ENCODE peak calls at places on chromosomes 4 and X, in six cellular contexts. T, U, S, G, F and L are unnamed samples.

GRCh38 chr4:81723927-81724587 is 252.3 kb upstream of the RASGEF1B start:
- DNase-seq in S (peak; percentile 14), T (no peak), U (no peak), G (peak; percentile 27), F (peak; percentile 24), L (no peak)

GRCh38 chrX:10783451-10783995 is 163.1 kb upstream of the MID1 start:
- DNase-seq in G (no peak), F (no peak), T (no peak), U (no peak), S (no peak), L (no peak)

GRCh38 chrX:134554291-134554690 is 94.3 kb downstream of the HPRT1 start:
- DNase-seq in T (no peak), U (no peak), G (no peak), F (no peak), S (no peak), L (no peak)

GRCh38 chrX:108437789-108438623 is at the start of gene COL4A6:
- DNase-seq in F (no peak), G (peak; percentile 59), U (no peak), S (peak; percentile 68), T (no peak), L (no peak)

GRCh38 chr4:185902654-185903053 is 90.7 kb upstream of the SORBS2 start:
- DNase-seq in S (peak; percentile 56), T (no peak), U (no peak), G (peak; percentile 5), F (no peak), L (no peak)

GRCh38 chr4:167282171-167282864 is 48.0 kb upstream of the SPOCK3 start:
- DNase-seq in U (no peak), T (no peak), S (peak; percentile 83), G (peak; percentile 13), F (no peak), L (no peak)

GRCh38 chr4:92501456-92501855 is 197.7 kb downstream of the GRID2 start:
- DNase-seq in G (peak; percentile 1), F (no peak), U (no peak), T (no peak), S (peak; percentile 43), L (no peak)

GRCh38 chr4:174307694-174308093 is 24.0 kb downstream of the CEP44 start:
- DNase-seq in U (no peak), G (no peak), T (no peak), S (no peak), F (no peak), L (no peak)

GRCh38 chr4:32841217-32841616 is 2121.0 kb downstream of the PCDH7 start:
- DNase-seq in S (no peak), F (no peak), U (no peak), T (no peak), G (no peak), L (no peak)

GRCh38 chrX:12721042-12721441 is 70.2 kb upstream of the PRPS2 start:
- DNase-seq in F (no peak), G (peak; percentile 8), T (no peak), S (peak; percentile 2), U (no peak), L (no peak)

GRCh38 chrX:108699368-108699767 is 37.0 kb downstream of the IRS4 start:
- DNase-seq in T (no peak), F (no peak), S (peak; percentile 44), U (peak; percentile 18), G (peak; percentile 19), L (no peak)

GRCh38 chr4:148369919-148370318 is 72.3 kb downstream of the NR3C2 start:
- DNase-seq in S (no peak), G (no peak), F (no peak), T (no peak), U (no peak), L (no peak)

GRCh38 chrX:154516655-154517100 is 646 bp upstream of the FAM3A start:
- DNase-seq in U (peak; percentile 56), G (no peak), S (no peak), F (no peak), T (peak; percentile 41), L (no peak)

GRCh38 chr4:53886090-53886489 is 178.3 kb downstream of the CHIC2 start:
- DNase-seq in F (no peak), G (peak; percentile 67), U (no peak), S (no peak), T (no peak), L (no peak)

GRCh38 chr4:148216866-148217814 is 225.1 kb downstream of the NR3C2 start:
- DNase-seq in G (no peak), S (no peak), F (no peak), T (no peak), U (peak; percentile 8), L (no peak)

GRCh38 chr4:100280807-100281206 is 90.5 kb upstream of the DDIT4L start:
- DNase-seq in G (no peak), T (no peak), S (no peak), F (no peak), U (no peak), L (no peak)

GRCh38 chrX:40012039-40012799 is 85.5 kb downstream of the BCOR start:
- DNase-seq in T (no peak), F (no peak), U (peak; percentile 42), G (no peak), S (peak; percentile 28), L (no peak)

GRCh38 chr4:74094227-74094626 is 4.8 kb downstream of the CXCL2 start:
- DNase-seq in T (no peak), G (no peak), S (no peak), F (no peak), U (no peak), L (no peak)

GRCh38 chr4:142414336-142414945 is 431.7 kb downstream of the INPP4B start:
- DNase-seq in U (peak; percentile 27), T (no peak), G (no peak), F (no peak), S (peak; percentile 51), L (no peak)

GRCh38 chr4:8819019-8819418 is 52.6 kb downstream of the HMX1 start:
- DNase-seq in G (no peak), F (no peak), T (no peak), S (no peak), U (no peak), L (no peak)

GRCh38 chr4:119139316-119139715 is 3.7 kb downstream of the MYOZ2 start:
- DNase-seq in F (no peak), U (no peak), T (no peak), S (peak; percentile 24), G (peak; percentile 20), L (no peak)

GRCh38 chrX:111164728-111165127 is 68.7 kb downstream of the PAK3 start:
- DNase-seq in G (no peak), T (no peak), U (peak; percentile 0), S (peak; percentile 17), F (no peak), L (no peak)

GRCh38 chr4:173642509-173642908 is 112.5 kb upstream of the HAND2 start:
- DNase-seq in G (no peak), T (no peak), F (no peak), S (no peak), U (no peak), L (no peak)

GRCh38 chr4:66489370-66489769 is 819.1 kb upstream of the EPHA5 start:
- DNase-seq in U (no peak), F (no peak), G (no peak), T (no peak), S (peak; percentile 32), L (no peak)

GRCh38 chr4:30757357-30757756 is 37.2 kb downstream of the PCDH7 start:
- DNase-seq in U (peak; percentile 23), F (no peak), T (no peak), S (peak; percentile 98), G (peak; percentile 95), L (peak; percentile 63)

GRCh38 chrX:104359124-104359523 is 104.4 kb upstream of the ESX1 start:
- DNase-seq in F (no peak), S (no peak), G (no peak), U (no peak), T (no peak), L (no peak)

GRCh38 chr4:71732706-71733105 is 51.2 kb downstream of the GC start:
- DNase-seq in G (peak; percentile 11), F (no peak), T (no peak), U (peak; percentile 36), S (peak; percentile 51), L (no peak)
- TF ChIP-seq CTCF in G (peak; percentile 34), F (peak; percentile 16), T (no peak), U (peak; percentile 49), S (peak; percentile 49), L (peak; percentile 46)

GRCh38 chr4:153204247-153205027 is at the start of gene TRIM2:
- DNase-seq in U (peak; percentile 16), G (no peak), F (peak; percentile 62), T (peak; percentile 79), S (peak; percentile 55), L (no peak)
- H3K4me3 ChIP-seq in U (peak within 1 kb of the TSS; percentile 13), G (no peak within 1 kb of the TSS), F (peak within 1 kb of the TSS; percentile 39), T (peak within 1 kb of the TSS; percentile 17), S (no peak within 1 kb of the TSS), L (no peak within 1 kb of the TSS)

GRCh38 chr4:18042754-18043153 is 21.2 kb upstream of the LCORL start:
- DNase-seq in S (no peak), T (no peak), G (no peak), F (no peak), U (no peak), L (no peak)
- TF ChIP-seq CTCF in S (peak; percentile 45), T (no peak), G (peak; percentile 31), F (no peak), U (peak; percentile 28), L (no peak)

DNA sequence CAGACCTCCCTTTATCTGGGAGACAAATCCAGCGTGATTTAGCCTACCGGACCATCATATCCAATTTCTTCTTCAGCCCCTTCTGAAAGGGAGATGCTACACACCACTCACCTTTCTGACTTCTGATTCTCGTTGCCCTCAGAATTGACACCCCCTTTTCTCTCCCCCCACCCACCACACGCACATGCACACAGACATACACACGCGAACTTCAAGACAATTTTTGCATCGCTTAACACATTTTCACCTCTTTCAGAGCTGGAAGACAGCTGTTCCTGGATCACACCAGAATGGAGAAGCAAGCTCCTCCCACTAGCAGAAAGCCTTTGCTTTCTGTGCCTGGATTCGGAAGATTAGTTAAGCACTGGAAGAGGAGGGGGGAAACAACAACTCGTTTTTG is 1.0 kb upstream of the SNCA start:
- DNase-seq in T (no peak), G (peak; percentile 44), S (peak; percentile 40), U (no peak), F (no peak), L (no peak)
- H3K4me3 ChIP-seq in T (no peak overlapping the region), G (peak overlapping the region; percentile 78), S (peak overlapping the region; percentile 76), U (no peak overlapping the region), F (peak overlapping the region; percentile 58), L (no peak overlapping the region)

GRCh38 chrX:5458300-5458699 is 770.4 kb downstream of the NLGN4X start:
- DNase-seq in T (no peak), S (no peak), U (no peak), G (no peak), F (no peak), L (no peak)
- TF ChIP-seq CTCF in T (no peak), S (no peak), U (no peak), G (peak; percentile 5), F (no peak), L (no peak)